ENCODE peak calls at places on chromosome 11, in seven cellular contexts. W is glutamatergic neuron, X is cardiac septum, N is substantia nigra, A is lower leg skin, B is hypothalamus, M is NCI-H748 treated with DMSO at 0.1 percent for 48 hours. G is an unnamed sample.

GRCh38 chr11:64614927-64615326 is 23.9 kb downstream of the SLC22A12 start:
- DNase-seq in X (no peak), B (no peak), N (no peak), M (no peak), W (no peak), A (no peak), G (no peak)

GRCh38 chr11:121722431-121723256 is 269.9 kb upstream of the SORL1-AS1 start:
- DNase-seq in N (peak; percentile 90), M (peak; percentile 55), B (peak; percentile 87), X (peak; percentile 91), W (peak; percentile 77), A (peak; percentile 73), G (peak; percentile 95)

GRCh38 chr11:65709661-65710060 is 2.4 kb upstream of the KAT5 start:
- DNase-seq in B (no peak), X (no peak), M (no peak), A (no peak), W (no peak), N (no peak), G (no peak)

GRCh38 chr11:63670738-63671321 is 346 bp downstream of the ATL3 start:
- DNase-seq in W (peak; percentile 36), X (peak; percentile 90), B (peak; percentile 14), M (peak; percentile 12), N (peak; percentile 62), A (peak; percentile 37), G (peak; percentile 62)

GRCh38 chr11:119683783-119684182 is 45.2 kb downstream of the NECTIN1 start:
- DNase-seq in X (no peak), M (no peak), A (peak; percentile 62), N (no peak), B (no peak), W (no peak), G (peak; percentile 17)

GRCh38 chr11:69711824-69712801 is 8.3 kb upstream of the FGF19 start:
- DNase-seq in N (no peak), W (no peak), B (no peak), A (no peak), X (no peak), M (no peak), G (no peak)

GRCh38 chr11:3165152-3165705 is at the start of gene OSBPL5:
- DNase-seq in X (peak; percentile 89), A (peak; percentile 74), N (peak; percentile 44), B (peak; percentile 21), M (no peak), W (peak; percentile 85), G (peak; percentile 77)

GRCh38 chr11:114257621-114258558 is 38.3 kb upstream of the NNMT start:
- DNase-seq in M (no peak), X (peak; percentile 76), A (peak; percentile 72), N (no peak), W (peak; percentile 60), B (no peak), G (peak; percentile 78)

GRCh38 chr11:122751298-122752070 is 86.8 kb upstream of the CRTAM start:
- DNase-seq in M (no peak), A (no peak), N (no peak), X (no peak), B (no peak), W (peak; percentile 38), G (no peak)